ENCODE peak calls at places on chromosomes 2 and 18, in four cellular contexts. O, Q, Z and M are unnamed samples.

GRCh38 chr18:49618741-49619392 is 57.0 kb downstream of the LIPG start:
- DNase-seq in O (no peak), Q (peak), Z (no peak), M (peak)

GRCh38 chr2:128369126-128369555 is 50.5 kb upstream of the HS6ST1 start:
- DNase-seq in O (no peak), Q (no peak), Z (peak), M (no peak)

GRCh38 chr2:47905454-47906260 is 641 bp downstream of the FBXO11 start:
- DNase-seq in O (peak), Q (peak), Z (peak), M (no peak)

GRCh38 chr2:100142393-100142792 is at the start of gene AFF3:
- DNase-seq in O (peak), Q (peak), Z (peak), M (no peak)

GRCh38 chr2:196925768-196926561 is 542 bp downstream of the PGAP1 start:
- DNase-seq in O (peak), Q (no peak), Z (peak), M (no peak)

GRCh38 chr2:231457101-231457500 is 7.2 kb downstream of the NCL start:
- DNase-seq in O (no peak), Q (no peak), Z (no peak), M (no peak)

GRCh38 chr2:120602251-120602650 is 133.4 kb upstream of the GLI2 start:
- DNase-seq in O (no peak), Q (no peak), Z (peak), M (no peak)

GRCh38 chr2:29039718-29040480 is 34.4 kb downstream of the PCARE start:
- DNase-seq in O (no peak), Q (no peak), Z (no peak), M (no peak)

GRCh38 chr2:27765621-27766286 is 5.8 kb upstream of the MRPL33 start:
- DNase-seq in O (no peak), Q (no peak), Z (peak), M (peak)

GRCh38 chr2:163343316-163343715 is 392.5 kb downstream of the FIGN start:
- DNase-seq in O (no peak), Q (no peak), Z (no peak), M (no peak)

GRCh38 chr18:46169464-46169941 is 65.3 kb downstream of the HAUS1 start:
- DNase-seq in O (no peak), Q (no peak), Z (no peak), M (no peak)

GRCh38 chr2:219058541-219059374 is 2.0 kb downstream of the IHH start:
- DNase-seq in O (no peak), Q (peak), Z (no peak), M (no peak)

GRCh38 chr18:24875286-24875685 is 414.8 kb downstream of the HRH4 start:
- DNase-seq in O (no peak), Q (no peak), Z (no peak), M (no peak)

GRCh38 chr2:71712179-71712818 is 258.9 kb downstream of the DYSF start:
- DNase-seq in O (no peak), Q (peak), Z (no peak), M (no peak)

DNA sequence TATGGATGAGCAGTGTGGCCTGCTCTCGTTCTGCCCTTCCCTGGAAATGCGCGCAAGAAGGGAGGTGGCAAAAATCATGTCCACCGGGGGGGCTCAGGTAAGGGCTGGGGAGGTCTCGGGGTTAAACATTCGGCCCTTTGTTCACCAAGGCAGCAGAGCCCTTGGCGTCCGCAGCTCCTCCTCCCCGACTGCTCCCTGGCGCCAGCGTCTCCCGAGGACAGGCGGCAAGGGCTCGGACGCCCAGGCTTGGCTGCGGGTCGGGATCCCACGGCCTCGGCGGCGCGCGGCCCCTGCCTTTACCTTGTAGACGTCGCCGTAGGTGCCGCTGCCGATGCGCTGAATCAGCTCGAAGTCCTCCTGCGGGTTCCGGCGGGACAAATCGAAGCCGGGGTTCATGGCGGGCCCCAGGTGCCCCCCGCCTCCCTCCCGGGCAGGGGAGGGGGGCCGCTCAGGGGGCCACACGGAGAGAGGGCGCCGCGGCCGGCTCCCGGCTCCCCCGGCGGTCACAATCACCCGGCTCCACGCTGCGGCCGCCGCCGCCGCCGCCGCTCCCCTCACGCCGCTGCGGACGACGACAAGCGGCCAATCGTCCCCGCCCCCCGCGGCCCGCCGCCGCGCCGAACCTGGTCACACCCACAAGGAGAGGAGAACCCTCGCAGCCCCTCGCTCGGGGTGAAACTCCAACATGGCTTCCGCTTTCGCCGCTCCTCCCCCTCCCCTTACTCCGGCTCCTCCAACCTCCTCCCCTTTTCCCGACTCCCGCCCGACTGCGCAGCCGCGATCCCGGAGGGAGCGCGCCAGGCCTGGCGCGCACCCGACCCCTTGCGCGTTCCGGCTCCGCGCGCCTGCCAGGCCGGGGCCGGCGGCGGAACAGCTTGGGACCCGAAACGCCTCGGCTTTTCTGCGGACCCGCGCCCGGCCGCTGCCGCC is at the start of gene MAP4K3:
- DNase-seq in O (peak), Q (peak), Z (peak), M (peak)
- TF ChIP-seq POLR2A in O (peak), Q (no peak), Z (no peak), M (peak)

DNA sequence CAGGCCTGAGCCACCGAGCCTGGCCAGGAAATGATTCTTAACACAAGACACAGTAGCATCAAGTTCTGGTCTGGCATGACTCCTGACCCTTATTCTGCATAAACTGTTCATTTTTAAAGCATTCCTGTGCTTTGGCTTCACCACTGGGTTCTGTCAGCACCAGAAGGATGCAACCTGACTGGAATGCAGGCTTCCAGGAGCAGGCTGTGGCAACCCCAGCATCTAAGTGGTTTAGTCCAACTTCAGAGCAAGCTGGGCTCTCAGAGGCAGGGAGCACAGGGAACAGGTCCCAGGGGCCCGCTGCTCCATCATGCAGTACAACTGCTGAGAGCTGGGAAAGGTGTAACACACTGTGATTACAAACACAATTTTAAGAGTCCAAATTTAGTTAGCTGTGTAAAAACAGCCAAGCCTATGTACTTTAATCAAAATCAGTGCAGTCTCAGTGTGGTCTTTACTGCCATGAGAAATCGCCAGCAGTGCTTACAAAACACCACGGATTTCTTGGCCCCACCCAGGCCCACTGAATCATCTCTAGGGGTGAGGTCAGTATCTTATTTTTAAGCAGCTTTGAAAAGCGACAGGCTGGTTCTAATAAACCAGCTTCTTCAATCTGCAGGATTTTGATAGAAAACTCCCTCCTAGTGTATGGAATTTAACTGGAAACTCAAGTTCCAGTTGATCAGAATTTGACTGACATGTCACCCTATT is 44.4 kb upstream of the TMEM182 start:
- DNase-seq in O (no peak), Q (no peak), Z (no peak), M (no peak)
- TF ChIP-seq CTCF in O (no peak), Q (no peak), Z (no peak), M (no peak)

GRCh38 chr2:223920109-223920508 is 25.0 kb downstream of the WDFY1 start:
- DNase-seq in O (no peak), Q (no peak), Z (no peak), M (no peak)

GRCh38 chr2:223914349-223914748 is 30.8 kb downstream of the WDFY1 start:
- DNase-seq in O (no peak), Q (no peak), Z (no peak), M (no peak)

GRCh38 chr2:223918671-223919134 is 26.4 kb downstream of the WDFY1 start:
- DNase-seq in O (no peak), Q (no peak), Z (no peak), M (no peak)

GRCh38 chr2:223921204-223921603 is 23.9 kb downstream of the WDFY1 start:
- DNase-seq in O (no peak), Q (no peak), Z (no peak), M (no peak)

GRCh38 chr2:223916181-223916900 is 28.8 kb downstream of the WDFY1 start:
- DNase-seq in O (no peak), Q (no peak), Z (no peak), M (no peak)
- H3K4me3 ChIP-seq in O (no peak), Q (no peak), Z (no peak), M (no peak)

DNA sequence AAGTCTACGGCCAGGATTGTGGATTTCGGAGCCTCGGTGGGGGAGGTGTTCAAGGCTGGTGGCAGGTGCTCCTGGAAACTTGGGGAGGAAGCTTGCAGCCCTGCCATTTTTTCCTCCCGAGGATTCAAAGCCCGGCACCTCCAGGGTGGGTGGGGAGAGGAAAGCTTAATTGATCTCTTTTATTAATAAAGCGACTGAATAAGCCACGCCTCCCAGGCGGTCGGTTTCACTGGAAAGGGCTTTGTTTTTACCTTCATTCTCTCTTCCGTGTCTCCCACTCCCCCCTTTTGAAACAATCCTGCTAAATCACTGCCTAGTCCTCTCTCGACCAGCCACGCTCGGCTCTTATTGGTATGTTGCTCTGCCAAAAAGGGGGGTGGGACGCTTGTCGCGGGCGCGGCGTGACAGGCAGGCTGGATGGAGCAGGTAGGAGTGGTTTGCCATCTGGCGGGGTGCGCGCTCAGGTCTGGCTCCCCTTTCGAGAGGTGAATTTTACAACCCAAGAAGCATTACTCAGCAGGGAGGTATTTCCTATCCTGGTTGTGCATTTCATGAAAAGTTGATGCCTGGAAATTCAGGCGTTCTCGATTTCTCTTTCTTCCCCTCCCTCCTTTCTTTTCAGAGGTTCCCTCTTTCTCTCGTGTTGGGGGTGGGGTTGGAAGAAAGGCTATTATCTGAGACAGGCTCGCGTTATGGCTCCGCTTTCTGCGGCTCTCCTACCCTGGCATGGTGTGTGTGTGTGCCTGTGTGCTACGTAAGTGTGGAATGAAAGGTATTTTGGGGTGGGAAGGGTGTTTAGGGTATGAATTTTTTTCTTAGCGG is 1.4 kb downstream of the NEDD4L start:
- DNase-seq in O (no peak), Q (peak), Z (peak), M (no peak)
- TF ChIP-seq POLR2A in O (no peak), Q (no peak), Z (no peak), M (no peak)

DNA sequence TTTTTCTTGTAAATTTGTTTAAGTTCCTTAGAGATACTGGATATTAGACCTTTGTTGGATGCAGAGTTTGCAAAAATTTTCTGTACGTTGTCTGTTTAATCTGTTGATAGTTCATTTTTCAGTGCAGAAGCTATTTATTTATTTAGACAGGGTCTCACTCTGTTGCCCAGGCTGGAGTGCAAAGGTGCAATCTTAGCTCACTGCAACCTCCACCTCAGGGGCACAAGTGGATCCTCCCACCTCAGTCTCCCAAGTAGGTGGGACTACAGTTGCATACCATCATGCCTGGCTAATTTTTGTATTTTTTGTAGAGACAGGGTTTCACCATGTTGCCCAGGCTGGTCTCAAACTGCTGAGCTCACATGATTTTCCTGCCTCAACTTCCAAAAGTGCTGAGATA is 568.2 kb upstream of the REG3G start:
- DNase-seq in O (no peak), Q (no peak), Z (no peak), M (no peak)
- TF ChIP-seq CTCF in O (no peak), Q (no peak), Z (no peak), M (no peak)

GRCh38 chr2:75574106-75574505 is 13.4 kb upstream of the EVA1A start:
- DNase-seq in O (no peak), Q (no peak), Z (no peak), M (no peak)
- H3K4me3 ChIP-seq in O (no peak), Q (no peak), Z (no peak), M (no peak)

DNA sequence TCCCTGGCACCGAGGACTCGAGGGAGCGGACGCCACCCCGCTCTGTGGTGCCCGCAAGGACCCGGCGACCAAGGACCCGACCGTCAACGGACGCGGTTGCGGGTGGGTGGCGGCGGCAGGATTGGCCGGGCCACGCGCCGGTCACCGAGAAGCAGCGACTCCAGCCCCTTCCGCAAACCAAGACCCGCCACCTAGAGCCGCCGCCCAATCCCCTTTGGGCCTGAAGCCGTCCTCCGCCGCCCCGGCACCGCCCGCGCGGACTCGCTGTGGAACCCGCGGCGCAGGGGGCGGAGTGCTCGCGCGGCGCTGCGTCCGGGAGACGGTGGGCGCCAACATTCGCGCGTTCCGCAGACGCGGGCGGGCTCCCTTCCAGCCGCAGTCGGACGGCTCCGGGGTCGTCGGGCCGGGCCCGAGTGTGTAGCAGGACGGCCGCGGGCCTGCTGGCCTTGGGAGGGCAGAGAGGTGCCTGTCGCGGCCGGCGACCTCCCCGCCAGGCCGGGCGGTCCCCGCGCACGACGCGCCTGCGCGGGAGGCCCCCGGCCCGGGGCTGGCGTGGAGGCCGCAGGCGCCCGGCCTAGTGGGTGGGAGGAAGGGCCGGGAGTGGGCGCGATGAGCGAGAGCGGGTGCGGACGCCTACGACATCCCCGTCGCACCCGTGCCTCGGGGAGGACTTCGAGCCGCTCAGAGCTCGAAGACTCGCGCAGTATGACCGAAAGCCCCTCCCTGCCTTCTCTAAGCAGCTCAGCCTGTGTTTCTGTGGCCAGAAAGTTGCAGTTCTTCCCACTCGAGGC is at the start of the genes FAM228B and PFN4:
- DNase-seq in O (peak), Q (peak), Z (peak), M (no peak)
- TF ChIP-seq POLR2A in O (peak), Q (no peak), Z (peak), M (peak)

GRCh38 chr2:69514406-69514805 is 77.2 kb upstream of the NFU1 start:
- DNase-seq in O (no peak), Q (no peak), Z (no peak), M (no peak)
- TF ChIP-seq CTCF in O (no peak), Q (no peak), Z (no peak), M (no peak)

GRCh38 chr18:63980896-63981454 is 11.1 kb downstream of the SERPINB8 start:
- DNase-seq in O (no peak), Q (no peak), Z (no peak), M (no peak)

GRCh38 chr18:63981719-63982118 is 11.8 kb downstream of the SERPINB8 start:
- DNase-seq in O (no peak), Q (no peak), Z (no peak), M (no peak)

GRCh38 chr18:63977040-63977439 is 7.2 kb downstream of the SERPINB8 start:
- DNase-seq in O (no peak), Q (no peak), Z (no peak), M (no peak)

GRCh38 chr18:63980027-63980426 is 10.1 kb downstream of the SERPINB8 start:
- DNase-seq in O (no peak), Q (no peak), Z (no peak), M (no peak)

GRCh38 chr18:63979409-63979908 is 9.6 kb downstream of the SERPINB8 start:
- DNase-seq in O (peak), Q (no peak), Z (no peak), M (no peak)
- H3K4me3 ChIP-seq in O (peak), Q (no peak), Z (no peak), M (peak)